ENCODE peak calls at places on chromosomes 6 and 20, in eight cellular contexts. X is iris pigment epithelial cell; R is kidney epithelial cell; U is NCI-H2029 treated with DMSO at 0.1 percent for 48 hours; V is lower lobe of right lung; I is activated CD4-positive, alpha-beta T cell treated with anti-CD3 and anti-CD28 coated beads, Interleukin-2, amount 10 ng/mL, durations not matched to agents 7 days and 5 days; E is anterior cingulate cortex; J is SHP77. S is an unnamed sample.

GRCh38 chr20:49979030-49979832 is 3.5 kb upstream of the SNAI1 start:
- DNase-seq in X (no peak), R (no peak), U (no peak), V (peak; percentile 59), I (peak; percentile 59), E (peak; percentile 55), J (peak; percentile 50), S (peak; percentile 61)

GRCh38 chr6:38671885-38672467 is 31.0 kb downstream of the GLO1 start:
- DNase-seq in X (peak; percentile 70), R (peak; percentile 31), U (peak; percentile 72), V (no peak), I (peak; percentile 45), E (no peak), J (peak; percentile 36), S (peak; percentile 79)

GRCh38 chr20:30484009-30484748 is 773.3 kb upstream of the DEFB115 start:
- DNase-seq in X (no peak), R (no peak), U (no peak), V (no peak), I (no peak), E (no peak), J (no peak), S (no peak)

GRCh38 chr6:52399511-52400315 is 20.4 kb upstream of the EFHC1 start:
- DNase-seq in X (peak; percentile 62), R (no peak), U (peak; percentile 55), V (no peak), I (peak; percentile 52), E (peak; percentile 38), J (peak; percentile 43), S (peak; percentile 81)

GRCh38 chr20:37552415-37552814 is 24.7 kb upstream of the BLCAP start:
- DNase-seq in X (peak; percentile 65), R (no peak), U (no peak), V (no peak), I (no peak), E (no peak), J (no peak), S (no peak)

GRCh38 chr6:31689249-31690110 is 8.6 kb upstream of the LY6G5C start:
- DNase-seq in X (no peak), R (no peak), U (no peak), V (no peak), I (peak; percentile 14), E (no peak), J (no peak), S (no peak)

GRCh38 chr6:101926149-101926925 is 532.8 kb downstream of the GRIK2 start:
- DNase-seq in X (no peak), R (peak; percentile 19), U (no peak), V (no peak), I (no peak), E (no peak), J (no peak), S (peak; percentile 54)

GRCh38 chr6:16723833-16724232 is 37.4 kb downstream of the ATXN1 start:
- DNase-seq in X (peak; percentile 99), R (peak; percentile 96), U (no peak), V (no peak), I (no peak), E (no peak), J (no peak), S (peak; percentile 93)

GRCh38 chr20:47360489-47361267 is 4.2 kb upstream of the ZMYND8 start:
- DNase-seq in X (peak; percentile 97), R (peak; percentile 78), U (peak; percentile 90), V (peak; percentile 87), I (no peak), E (peak; percentile 51), J (peak; percentile 86), S (peak; percentile 81)

GRCh38 chr20:57440678-57441509 is 49.7 kb downstream of the RBM38 start:
- DNase-seq in X (peak; percentile 10), R (no peak), U (no peak), V (peak; percentile 84), I (no peak), E (peak; percentile 75), J (peak; percentile 94), S (no peak)

GRCh38 chr6:140012146-140012545 is 637.7 kb upstream of the CITED2 start:
- DNase-seq in X (no peak), R (no peak), U (no peak), V (no peak), I (no peak), E (no peak), J (no peak), S (no peak)

GRCh38 chr20:39911497-39911896 is 777.5 kb downstream of the MAFB start:
- DNase-seq in X (no peak), R (no peak), U (no peak), V (no peak), I (no peak), E (no peak), J (no peak), S (no peak)

GRCh38 chr20:300345-300744 is 3.0 kb downstream of the ZCCHC3 start:
- DNase-seq in X (no peak), R (no peak), U (no peak), V (no peak), I (no peak), E (no peak), J (no peak), S (no peak)

GRCh38 chr6:1381397-1382330 is 7.7 kb upstream of the FOXF2 start:
- DNase-seq in X (no peak), R (no peak), U (no peak), V (no peak), I (peak; percentile 37), E (peak; percentile 33), J (no peak), S (peak; percentile 78)

GRCh38 chr20:44967207-44967807 is 995 bp downstream of the STK4 start:
- DNase-seq in X (no peak), R (no peak), U (no peak), V (no peak), I (peak; percentile 60), E (no peak), J (no peak), S (no peak)